ENCODE peak calls at places on chromosomes 16 and 17, in five cellular contexts. P is suprapubic skin, S is uterus, I is A549, L is stomach. N is an unnamed sample. For H3K9me3 and H3K4me1, the result is how much of the 10 kb centered on the place peaks cover.

GRCh38 chr17:65857713-65858112 is 296.3 kb upstream of the AXIN2 start:
- DNase-seq in P (no peak), S (no peak), I (no peak), L (no peak), N (no peak)

GRCh38 chr16:50859628-50860360 is 117.9 kb downstream of the CYLD start:
- DNase-seq in P (no peak), S (no peak), I (no peak), L (no peak), N (no peak)

GRCh38 chr16:88912556-88912955 is 46.1 kb upstream of the PABPN1L start:
- DNase-seq in P (no peak), S (no peak), I (no peak), L (no peak), N (no peak)

GRCh38 chr16:58443783-58444182 is 51.5 kb downstream of the GINS3 start:
- DNase-seq in P (no peak), S (no peak), I (no peak), L (no peak), N (no peak)

GRCh38 chr16:23578096-23578830 is 17.9 kb downstream of the NDUFAB1 start:
- DNase-seq in P (no peak), S (no peak), I (no peak), L (no peak), N (no peak)

GRCh38 chr17:4968166-4968915 is 724 bp upstream of the SPAG7 start:
- DNase-seq in P (no peak), S (no peak), I (no peak), L (no peak), N (peak)

GRCh38 chr17:12744298-12744697 is 45.0 kb upstream of the ARHGAP44 start:
- DNase-seq in P (no peak), S (no peak), I (no peak), L (no peak), N (no peak)

GRCh38 chr16:23510154-23510914 is at the start of gene GGA2:
- DNase-seq in P (peak), S (peak), I (peak), L (peak), N (peak)

GRCh38 chr17:64081802-64082799 is 47.8 kb downstream of the ERN1 start:
- DNase-seq in P (no peak), S (no peak), I (peak), L (no peak), N (no peak)

GRCh38 chr16:29806096-29806579 is at the start of gene MAZ:
- DNase-seq in P (no peak), S (no peak), I (peak), L (no peak), N (no peak)

GRCh38 chr17:50564916-50565315 is 4.4 kb downstream of the CACNA1G start:
- DNase-seq in P (peak), S (peak), I (peak), L (no peak), N (peak)

GRCh38 chr17:62165378-62165722 is 100.3 kb upstream of the MED13 start:
- DNase-seq in P (no peak), S (no peak), I (no peak), L (no peak), N (no peak)

GRCh38 chr17:83062818-83063671 is 16.4 kb upstream of the METRNL start:
- DNase-seq in P (peak), S (peak), I (no peak), L (peak), N (no peak)

GRCh38 chr17:50219939-50220465 is 18.6 kb upstream of the COL1A1 start:
- DNase-seq in P (no peak), S (no peak), I (no peak), L (no peak), N (no peak)

GRCh38 chr17:305090-305976 is 47.3 kb downstream of the RPH3AL start:
- DNase-seq in P (no peak), S (no peak), I (peak), L (peak), N (no peak)

GRCh38 chr16:54430491-54431030 is 144.0 kb upstream of the IRX3 start:
- DNase-seq in P (peak), S (no peak), I (no peak), L (no peak), N (no peak)

GRCh38 chr17:78997231-78997741 is 12.3 kb downstream of the CANT1 start:
- DNase-seq in P (peak), S (peak), I (no peak), L (no peak), N (no peak)

GRCh38 chr17:65694601-65695000 is 133.2 kb upstream of the AXIN2 start:
- DNase-seq in P (no peak), S (no peak), I (no peak), L (no peak), N (no peak)

GRCh38 chr17:40818733-40819527 is 3.5 kb downstream of the KRT10 start:
- DNase-seq in P (peak), S (peak), I (peak), L (peak), N (peak)

GRCh38 chr17:40816569-40816968 is 5.8 kb downstream of the KRT10 start:
- DNase-seq in P (no peak), S (no peak), I (no peak), L (no peak), N (no peak)

GRCh38 chr17:40815381-40815780 is 7.0 kb downstream of the KRT10 start:
- DNase-seq in P (no peak), S (no peak), I (no peak), L (no peak), N (no peak)

GRCh38 chr17:40818343-40818732 is 4.1 kb downstream of the KRT10 start:
- DNase-seq in P (no peak), S (no peak), I (no peak), L (no peak), N (no peak)

DNA sequence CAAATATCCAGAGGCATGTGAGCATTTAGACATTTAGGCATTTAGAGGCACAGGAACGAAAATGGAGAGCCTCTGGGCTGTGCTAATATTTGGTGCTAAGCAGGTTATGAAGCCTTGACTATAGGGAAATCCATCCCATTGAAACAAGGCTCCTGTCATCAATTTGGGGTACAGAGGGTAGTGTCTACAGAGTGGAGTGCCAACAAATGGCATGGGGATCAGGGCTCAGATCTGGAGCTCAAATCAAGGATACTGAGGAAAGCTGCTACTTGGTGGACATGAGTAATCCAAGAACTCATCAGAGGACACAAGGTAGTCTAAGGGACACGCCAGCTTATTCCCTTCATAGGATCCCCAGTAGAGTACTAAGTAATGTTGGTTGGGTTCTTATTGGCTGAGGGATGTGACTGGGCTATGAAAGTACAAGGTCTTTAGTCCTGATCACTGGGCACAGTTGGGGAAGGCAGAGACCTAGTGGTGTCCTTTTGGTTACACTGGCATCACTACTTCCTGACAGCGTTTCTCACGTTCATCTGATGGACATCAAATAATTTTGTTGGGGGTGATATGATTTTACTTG is 5.2 kb downstream of the KRT10 start:
- DNase-seq in P (no peak), S (no peak), I (no peak), L (no peak), N (no peak)
- TF ChIP-seq POLR2A in P (no peak), S (no peak), I (no peak), L (no peak), N (no peak)

DNA sequence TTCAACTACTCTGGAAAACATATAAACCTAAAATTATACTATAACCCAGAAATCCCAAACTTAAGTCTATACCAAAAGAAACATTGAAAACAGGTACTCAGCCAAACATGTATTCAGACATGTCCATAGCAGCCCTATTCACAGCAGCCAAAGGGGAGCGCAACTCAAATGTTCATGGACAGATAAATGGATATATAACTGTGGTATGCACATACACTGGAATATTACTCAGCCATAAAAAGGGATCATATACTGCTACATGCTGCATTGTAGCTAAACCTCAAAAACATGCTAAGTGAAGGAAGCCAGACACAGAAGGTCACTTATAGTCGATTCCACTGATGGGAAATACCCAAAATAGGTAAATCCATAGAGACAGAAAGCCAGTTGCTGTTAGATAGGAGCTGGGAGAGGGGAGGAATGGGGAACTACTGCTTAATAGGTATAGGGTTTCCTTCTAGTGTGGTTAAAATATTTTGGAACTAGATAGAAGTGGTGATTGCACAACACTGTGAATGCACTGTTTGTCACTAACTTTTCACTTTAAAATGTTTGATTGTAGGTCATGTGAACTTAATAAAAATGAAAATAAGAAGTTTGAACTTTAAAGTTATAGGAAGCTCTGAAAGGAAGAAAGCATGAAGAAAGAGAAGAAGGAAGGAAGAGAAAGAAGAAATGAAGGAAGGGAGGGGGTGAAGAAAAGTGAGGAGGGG is 812.3 kb downstream of the CDH11 start:
- DNase-seq in P (no peak), S (no peak), I (no peak), L (no peak), N (no peak)
- H3K9me3 ChIP-seq in P (under half), S (under half), I (under half), L (under half), N (under half)

GRCh38 chr16:12111819-12112218 is 135.3 kb downstream of the SNX29 start:
- DNase-seq in P (no peak), S (no peak), I (no peak), L (no peak), N (no peak)
- H3K4me1 ChIP-seq in P (under half), S (under half), I (under half), L (under half), N (under half)

GRCh38 chr17:1783834-1784611 is 22.2 kb downstream of the SERPINF1 start:
- DNase-seq in P (peak), S (peak), I (peak), L (peak), N (peak)
- TF ChIP-seq POLR2A in P (no peak), S (peak), I (no peak), L (no peak), N (peak)

DNA sequence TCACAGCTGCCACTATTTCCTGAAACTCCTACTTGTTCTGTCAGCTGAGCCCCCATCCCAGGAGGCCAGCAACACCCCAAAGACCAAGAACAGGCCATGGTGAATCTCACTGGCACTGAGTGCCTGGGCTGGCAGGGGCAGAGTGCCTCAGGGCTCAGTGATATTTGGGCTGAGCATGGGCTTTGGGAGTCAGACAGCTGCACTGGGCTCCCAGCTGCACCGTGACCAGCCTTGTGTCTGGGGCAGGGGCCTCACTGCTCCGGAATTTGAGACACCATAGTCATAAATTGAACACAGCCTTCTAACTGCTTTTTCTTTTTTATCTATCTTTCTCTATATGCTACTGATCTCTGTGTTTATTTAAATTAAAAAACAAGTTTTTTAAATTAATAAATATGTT is 1744.2 kb downstream of the TP53TG3F start:
- DNase-seq in P (no peak), S (no peak), I (no peak), L (no peak), N (no peak)
- H3K9me3 ChIP-seq in P (under half), S (under half), I (under half), L (under half), N (under half)

GRCh38 chr17:42894283-42895184 is 6.1 kb upstream of the G6PC1 start:
- DNase-seq in P (no peak), S (no peak), I (no peak), L (peak), N (no peak)
- H3K4me1 ChIP-seq in P (under half), S (under half), I (under half), L (half or more), N (under half)

GRCh38 chr16:82664181-82664580 is 37.4 kb downstream of the CDH13 start:
- DNase-seq in P (no peak), S (no peak), I (no peak), L (no peak), N (no peak)

GRCh38 chr16:82665025-82665424 is 38.3 kb downstream of the CDH13 start:
- DNase-seq in P (no peak), S (no peak), I (no peak), L (no peak), N (no peak)

GRCh38 chr16:82671743-82672142 is 45.0 kb downstream of the CDH13 start:
- DNase-seq in P (no peak), S (no peak), I (no peak), L (no peak), N (no peak)

GRCh38 chr16:82668094-82668493 is 41.3 kb downstream of the CDH13 start:
- DNase-seq in P (no peak), S (no peak), I (no peak), L (no peak), N (no peak)

GRCh38 chr16:82667437-82667836 is 40.7 kb downstream of the CDH13 start:
- DNase-seq in P (no peak), S (no peak), I (no peak), L (no peak), N (no peak)
- TF ChIP-seq POLR2A in P (no peak), S (no peak), I (no peak), L (no peak), N (no peak)